ENCODE peak calls at places on chromosomes 13 and 19, in ten cellular contexts. C is ecto neural progenitor cell; X is HL-60; L is EH; A is NB4; T is sciatic nerve; R is HuH-7; S is stimulated activated CD4-positive, alpha-beta T cell treated with anti-CD3 and anti-CD28 coated beads, TNF-alpha, amount 100 ng/mL, for 48 hours; P is GM23248; K is iris pigment epithelial cell. O is an unnamed sample.

GRCh38 chr13:30915691-30916541 is 9.8 kb downstream of the MEDAG start:
- DNase-seq in C (no peak), X (no peak), L (peak), A (no peak), T (no peak), R (no peak), S (no peak), P (no peak), K (no peak), O (no peak)

GRCh38 chr13:42875448-42876269 is 94.3 kb downstream of the FAM216B start:
- DNase-seq in C (peak), X (no peak), L (no peak), A (no peak), T (no peak), R (no peak), S (no peak), P (peak), K (peak), O (peak)

GRCh38 chr19:40607311-40607871 is 6.2 kb downstream of the LTBP4 start:
- DNase-seq in C (no peak), X (no peak), L (no peak), A (no peak), T (no peak), R (no peak), S (no peak), P (no peak), K (no peak), O (peak)

GRCh38 chr13:113118328-113119021 is 4.1 kb upstream of the F10 start:
- DNase-seq in C (peak), X (no peak), L (no peak), A (no peak), T (peak), R (no peak), S (no peak), P (no peak), K (no peak), O (no peak)

GRCh38 chr13:111280226-111280625 is 40.2 kb upstream of the TEX29 start:
- DNase-seq in C (no peak), X (no peak), L (no peak), A (no peak), T (no peak), R (no peak), S (no peak), P (no peak), K (no peak), O (no peak)

GRCh38 chr13:89541091-89542030 is 1806.1 kb upstream of the MIR17HG start:
- DNase-seq in C (peak), X (no peak), L (no peak), A (no peak), T (no peak), R (no peak), S (no peak), P (no peak), K (no peak), O (peak)

GRCh38 chr19:49188626-49189200 is 31.1 kb downstream of the TRPM4 start:
- DNase-seq in C (no peak), X (no peak), L (no peak), A (no peak), T (no peak), R (no peak), S (no peak), P (no peak), K (no peak), O (peak)

GRCh38 chr13:112741835-112742570 is 52.2 kb downstream of the ATP11A start:
- DNase-seq in C (no peak), X (no peak), L (no peak), A (no peak), T (no peak), R (no peak), S (no peak), P (no peak), K (no peak), O (no peak)

GRCh38 chr19:11142528-11143171 is 12.9 kb downstream of the SPC24 start:
- DNase-seq in C (peak), X (no peak), L (peak), A (no peak), T (peak), R (peak), S (no peak), P (peak), K (peak), O (peak)

O was measured in H9.